ENCODE peak calls at places on chromosomes 16 and 17, in nine cellular contexts. B is foreskin keratinocyte; D is tibial nerve; V is H1; T is GM23248; N is ascending aorta; I is effector memory CD4-positive, alpha-beta T cell; K is heart left ventricle; Y is RWPE1. Z is an unnamed sample.

GRCh38 chr17:64005734-64006167 is 7.6 kb downstream of the PRR29 start:
- DNase-seq in B (no peak), D (no peak), V (no peak), T (peak; percentile 30), N (no peak), I (no peak), K (no peak), Y (no peak), Z (no peak)

GRCh38 chr17:49327835-49328784 is 33.9 kb downstream of the ZNF652 start:
- DNase-seq in B (no peak), D (no peak), V (no peak), T (peak; percentile 42), N (no peak), I (no peak), K (no peak), Y (no peak), Z (no peak)

GRCh38 chr17:1820518-1821252 is 9.0 kb downstream of the SMYD4 start:
- DNase-seq in B (no peak), D (no peak), V (no peak), T (no peak), N (no peak), I (no peak), K (no peak), Y (no peak), Z (no peak)

GRCh38 chr16:10622036-10622921 is 41.9 kb upstream of the EMP2 start:
- DNase-seq in B (no peak), D (no peak), V (no peak), T (no peak), N (no peak), I (no peak), K (no peak), Y (no peak), Z (no peak)

GRCh38 chr16:55671206-55671973 is 15.6 kb downstream of the SLC6A2 start:
- DNase-seq in B (no peak), D (no peak), V (no peak), T (no peak), N (no peak), I (no peak), K (no peak), Y (no peak), Z (no peak)

GRCh38 chr17:55360971-55361370 is 60.7 kb downstream of the MMD start:
- DNase-seq in B (no peak), D (no peak), V (no peak), T (no peak), N (no peak), I (no peak), K (no peak), Y (no peak), Z (no peak)

GRCh38 chr17:7219812-7220592 is at the start of the genes ACADVL and DLG4:
- DNase-seq in B (peak; percentile 84), D (peak; percentile 81), V (no peak), T (peak; percentile 98), N (peak; percentile 78), I (peak; percentile 67), K (peak; percentile 94), Y (peak; percentile 87), Z (peak; percentile 81)

GRCh38 chr16:19689342-19689741 is 28.7 kb downstream of the KNOP1 start:
- DNase-seq in B (no peak), D (no peak), V (no peak), T (no peak), N (no peak), I (no peak), K (no peak), Y (no peak), Z (no peak)

GRCh38 chr16:66524601-66525164 is 25.2 kb downstream of the TK2 start:
- DNase-seq in B (no peak), D (no peak), V (no peak), T (no peak), N (no peak), I (no peak), K (no peak), Y (no peak), Z (no peak)

GRCh38 chr17:7997186-7997585 is 5.2 kb upstream of the GUCY2D start:
- DNase-seq in B (no peak), D (no peak), V (no peak), T (peak; percentile 61), N (no peak), I (no peak), K (no peak), Y (no peak), Z (no peak)

GRCh38 chr17:42198897-42199296 is 4.6 kb upstream of the GHDC start:
- DNase-seq in B (no peak), D (no peak), V (no peak), T (no peak), N (no peak), I (no peak), K (no peak), Y (no peak), Z (no peak)

GRCh38 chr17:13087802-13088201 is 70.0 kb upstream of the ELAC2 start:
- DNase-seq in B (no peak), D (no peak), V (no peak), T (no peak), N (no peak), I (no peak), K (no peak), Y (no peak), Z (no peak)

GRCh38 chr16:81493755-81494433 is 49.3 kb downstream of the CMIP start:
- DNase-seq in B (peak; percentile 93), D (no peak), V (peak; percentile 21), T (peak; percentile 93), N (no peak), I (peak; percentile 10), K (no peak), Y (peak; percentile 93), Z (no peak)

GRCh38 chr16:12661656-12662172 is 142.0 kb downstream of the CPPED1 start:
- DNase-seq in B (no peak), D (no peak), V (peak; percentile 49), T (peak; percentile 44), N (no peak), I (no peak), K (no peak), Y (peak; percentile 20), Z (no peak)

GRCh38 chr17:10814083-10814482 is 10.2 kb upstream of the TMEM238L start:
- DNase-seq in B (no peak), D (no peak), V (no peak), T (no peak), N (no peak), I (no peak), K (no peak), Y (no peak), Z (no peak)

DNA sequence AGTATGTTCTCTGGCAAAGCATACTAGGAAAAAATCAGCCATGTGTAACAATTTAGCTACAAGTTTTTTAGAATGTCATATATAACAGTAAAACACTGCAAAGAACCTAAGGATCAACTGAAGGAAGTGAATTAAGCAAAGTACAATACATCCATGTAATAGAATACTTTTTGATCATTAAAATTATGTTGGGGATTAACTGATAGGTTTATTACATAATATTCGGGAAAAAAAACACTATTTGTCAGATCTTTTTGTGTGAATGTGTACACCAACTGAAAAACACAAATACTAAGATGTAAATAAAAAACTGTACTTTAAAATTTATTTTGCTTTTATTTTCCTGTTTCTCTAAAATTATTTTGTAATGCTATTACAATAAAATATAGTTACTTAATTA is 185.5 kb upstream of the DYNLRB2 start:
- DNase-seq in B (no peak), D (no peak), V (no peak), T (no peak), N (no peak), I (no peak), K (no peak), Y (no peak), Z (no peak)
- H3K27ac ChIP-seq in B (no peak overlapping the region), D (no peak overlapping the region), V (no peak overlapping the region), T (no peak overlapping the region), N (no peak overlapping the region), I (no peak overlapping the region), K (no peak overlapping the region), Y (no peak overlapping the region), Z (no peak overlapping the region)

DNA sequence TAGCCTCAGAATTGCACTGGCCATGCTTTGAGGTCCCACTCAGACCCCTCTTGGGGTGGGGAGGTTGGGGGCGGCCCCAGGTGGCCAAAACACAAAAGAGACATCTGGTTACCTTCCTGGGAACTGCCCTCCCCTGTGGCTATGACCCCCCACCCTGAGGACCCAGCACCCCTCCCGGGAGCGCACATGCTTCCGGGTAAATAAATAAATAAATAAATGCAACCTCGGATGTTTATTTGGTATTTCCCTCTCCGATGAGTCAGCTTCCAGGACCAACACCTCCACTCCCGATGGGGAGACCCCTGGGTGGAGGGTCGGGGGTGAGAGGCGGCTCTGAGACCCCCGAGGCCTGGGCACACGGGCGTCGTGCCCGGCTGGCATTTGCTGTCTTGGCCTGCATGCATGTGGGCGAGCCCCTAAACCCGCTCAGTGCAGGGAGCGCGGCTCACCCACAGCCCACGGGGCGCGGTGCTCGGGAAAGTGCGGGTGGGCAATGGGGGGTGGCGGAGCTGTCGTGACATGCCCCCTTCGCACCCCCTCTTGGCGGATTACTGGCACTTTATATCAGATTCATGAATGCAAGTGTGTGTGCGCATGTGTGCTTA is 84.3 kb upstream of the CREBBP start:
- DNase-seq in B (no peak), D (no peak), V (no peak), T (no peak), N (no peak), I (no peak), K (no peak), Y (no peak), Z (no peak)
- H3K27ac ChIP-seq in B (no peak overlapping the region), D (no peak overlapping the region), V (no peak overlapping the region), T (no peak overlapping the region), N (peak overlapping the region; percentile 39), I (no peak overlapping the region), K (peak overlapping the region; percentile 42), Y (no peak overlapping the region), Z (no peak overlapping the region)

DNA sequence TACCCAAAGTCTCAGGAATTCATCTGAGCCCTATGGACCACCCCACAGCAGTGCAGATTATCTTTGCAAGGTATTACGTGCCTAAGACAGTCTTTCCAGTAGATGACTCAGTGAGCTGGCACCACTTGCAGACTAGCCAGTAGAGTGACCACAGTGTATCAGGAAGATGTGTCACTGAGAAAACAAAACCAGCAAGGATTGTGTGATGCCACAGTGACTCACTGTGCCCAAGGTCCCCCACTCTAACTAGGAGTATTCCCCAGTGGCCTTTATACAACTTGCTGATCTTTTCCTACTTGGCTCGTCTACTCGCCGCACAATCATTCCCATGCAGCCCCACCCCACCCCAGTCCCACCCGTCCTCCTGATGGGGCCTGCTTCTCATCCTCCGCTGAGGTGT is 26.8 kb upstream of the PRKCA start:
- DNase-seq in B (peak; percentile 90), D (no peak), V (no peak), T (peak; percentile 98), N (peak; percentile 24), I (no peak), K (no peak), Y (peak; percentile 80), Z (no peak)
- H3K27ac ChIP-seq in B (no peak overlapping the region), D (no peak overlapping the region), V (no peak overlapping the region), T (peak overlapping the region; percentile 35), N (no peak overlapping the region), I (no peak overlapping the region), K (no peak overlapping the region), Y (peak overlapping the region; percentile 66), Z (no peak overlapping the region)

DNA sequence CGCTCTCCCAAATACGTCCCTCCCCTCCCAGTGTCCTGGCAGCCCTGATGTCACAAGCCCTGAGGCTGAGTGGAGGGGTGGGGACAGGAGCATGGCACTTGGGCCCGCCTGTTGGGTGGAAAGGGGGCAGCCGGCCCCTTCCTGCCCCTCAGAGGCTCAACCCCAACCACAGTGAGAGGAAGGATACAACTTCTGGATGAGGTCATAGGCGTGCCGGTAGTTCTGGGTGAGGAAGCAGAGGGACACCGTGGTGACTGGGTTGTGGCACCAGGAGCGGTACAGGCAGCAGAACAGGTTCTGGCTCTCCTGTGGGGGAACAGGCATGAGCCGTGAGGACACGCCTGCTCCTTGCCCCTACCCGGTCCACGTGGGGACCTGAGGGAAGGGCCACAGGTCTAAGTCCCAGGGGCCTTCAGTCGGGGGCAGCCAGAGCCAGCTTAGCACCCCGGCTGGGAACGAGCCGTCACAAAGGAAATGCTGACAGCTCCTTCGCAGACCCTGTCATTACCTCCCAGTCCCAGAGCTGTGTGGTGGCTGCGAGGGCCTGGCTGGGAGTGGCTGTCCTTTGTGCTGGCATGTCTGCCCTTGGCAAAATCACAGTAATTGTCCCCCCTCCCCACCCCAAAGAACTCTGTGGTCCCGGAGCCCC is 11.2 kb upstream of the MTSS2 start:
- DNase-seq in B (no peak), D (no peak), V (no peak), T (no peak), N (no peak), I (no peak), K (no peak), Y (no peak), Z (no peak)
- H3K27ac ChIP-seq in B (no peak overlapping the region), D (peak overlapping the region; percentile 53), V (no peak overlapping the region), T (no peak overlapping the region), N (peak overlapping the region; percentile 96), I (no peak overlapping the region), K (peak overlapping the region; percentile 91), Y (peak overlapping the region; percentile 100), Z (no peak overlapping the region)

Z was measured in substantia nigra.